ENCODE peak calls at places on chromosomes 2 and 18, in six cellular contexts. I, Y, Q, X, R and W are unnamed samples.

GRCh38 chr18:43113220-43113895 is 2.1 kb downstream of the RIT2 start:
- DNase-seq in Q (no peak), Y (no peak), R (no peak), X (no peak), I (no peak), W (no peak)

GRCh38 chr2:134167015-134167414 is 86.9 kb upstream of the MGAT5 start:
- DNase-seq in R (no peak), X (no peak), Q (no peak), I (no peak), Y (no peak), W (no peak)

GRCh38 chr2:165529130-165529529 is 59.6 kb downstream of the CSRNP3 start:
- DNase-seq in Y (no peak), I (no peak), Q (peak; percentile 10), X (peak; percentile 20), R (no peak), W (no peak)

GRCh38 chr2:50556934-50557575 is 474.9 kb downstream of the NRXN1 start:
- DNase-seq in X (no peak), Y (no peak), R (no peak), Q (peak; percentile 71), I (no peak), W (no peak)

GRCh38 chr2:107927034-107927534 is 59.2 kb upstream of the SLC5A7 start:
- DNase-seq in R (no peak), I (no peak), Q (no peak), X (no peak), Y (no peak), W (no peak)

GRCh38 chr18:78240091-78240490 is 739.5 kb upstream of the SALL3 start:
- DNase-seq in Q (no peak), R (no peak), Y (no peak), I (no peak), X (no peak), W (no peak)

GRCh38 chr18:28728891-28729290 is 552.0 kb upstream of the CDH2 start:
- DNase-seq in Q (peak; percentile 36), R (no peak), X (no peak), I (no peak), Y (no peak), W (no peak)

GRCh38 chr2:171389780-171390179 is 44.0 kb downstream of the METTL8 start:
- DNase-seq in Q (no peak), X (peak; percentile 24), I (no peak), Y (no peak), R (no peak), W (no peak)

GRCh38 chr18:52701219-52701935 is 361.4 kb downstream of the DCC start:
- DNase-seq in Y (no peak), Q (no peak), X (no peak), I (no peak), R (no peak), W (no peak)

GRCh38 chr2:57759822-57760300 is 286.7 kb upstream of the VRK2 start:
- DNase-seq in I (peak; percentile 31), Q (peak; percentile 77), X (peak; percentile 79), R (peak; percentile 91), Y (peak; percentile 89), W (no peak)

GRCh38 chr18:79465392-79465991 is 69.8 kb downstream of the NFATC1 start:
- DNase-seq in Y (no peak), I (no peak), X (peak; percentile 81), Q (no peak), R (no peak), W (no peak)

GRCh38 chr2:161474920-161475319 is 58.8 kb downstream of the TBR1 start:
- DNase-seq in Y (no peak), Q (no peak), I (no peak), X (no peak), R (no peak), W (no peak)

GRCh38 chr2:64626146-64626809 is 27.4 kb downstream of the SERTAD2 start:
- DNase-seq in X (no peak), R (no peak), I (no peak), Y (no peak), Q (no peak), W (no peak)

GRCh38 chr18:54284967-54285785 is 15.9 kb downstream of the POLI start:
- DNase-seq in X (no peak), R (no peak), I (peak; percentile 36), Y (no peak), Q (peak; percentile 50), W (no peak)

GRCh38 chr2:220246356-220246755 is 618.9 kb downstream of the SLC4A3 start:
- DNase-seq in Q (no peak), X (no peak), Y (no peak), I (no peak), R (no peak), W (no peak)